ENCODE peak calls at places on chromosomes 13 and 19, in nine cellular contexts. J is NCI-H2081; X is activated T-cell treated with anti-CD3 and anti-CD28 coated beads for 1 hour; S is activated B cell treated with CpG ODN at 0.5 μM for 24 hours; T is HFFc6; L is occipital lobe; F is activated CD4-positive, alpha-beta T cell treated with anti-CD3 and anti-CD28 coated beads, Interleukin-2, amount 50 U/mL, for 24 hours; I is HuH-7; D is AG10803. H is an unnamed sample.

GRCh38 chr19:55526216-55527196 is 10.4 kb downstream of the SBK2 start:
- DNase-seq in J (peak), X (no peak), S (no peak), T (peak), L (no peak), F (no peak), I (no peak), D (peak), H (no peak)

GRCh38 chr19:45645068-45645630 is 6.0 kb upstream of the EML2 start:
- DNase-seq in J (peak), X (no peak), S (peak), T (no peak), L (no peak), F (no peak), I (no peak), D (no peak), H (no peak)

GRCh38 chr13:94007072-94007471 is 472.4 kb downstream of the DCT start:
- DNase-seq in J (no peak), X (no peak), S (no peak), T (no peak), L (no peak), F (no peak), I (no peak), D (no peak), H (no peak)

GRCh38 chr19:6232567-6232966 is 47.2 kb downstream of the MLLT1 start:
- DNase-seq in J (no peak), X (no peak), S (no peak), T (peak), L (no peak), F (no peak), I (no peak), D (peak), H (no peak)

GRCh38 chr13:70484931-70485330 is 376.7 kb upstream of the KLHL1 start:
- DNase-seq in J (no peak), X (no peak), S (no peak), T (no peak), L (no peak), F (no peak), I (no peak), D (no peak), H (no peak)

GRCh38 chr19:41324921-41325639 is 15.1 kb downstream of the CCDC97 start:
- DNase-seq in J (no peak), X (no peak), S (no peak), T (peak), L (no peak), F (no peak), I (no peak), D (peak), H (no peak)

GRCh38 chr19:7940841-7941240 is 2.6 kb downstream of the TIMM44 start:
- DNase-seq in J (no peak), X (no peak), S (no peak), T (no peak), L (no peak), F (no peak), I (no peak), D (no peak), H (no peak)

GRCh38 chr13:40271931-40272775 is 394.3 kb downstream of the FOXO1 start:
- DNase-seq in J (no peak), X (peak), S (no peak), T (peak), L (peak), F (no peak), I (no peak), D (peak), H (no peak)

GRCh38 chr19:6271721-6272410 is 7.9 kb downstream of the MLLT1 start:
- DNase-seq in J (peak), X (no peak), S (no peak), T (peak), L (peak), F (no peak), I (no peak), D (peak), H (no peak)

GRCh38 chr19:45643927-45644771 is 5.0 kb upstream of the EML2 start:
- DNase-seq in J (no peak), X (no peak), S (no peak), T (no peak), L (peak), F (no peak), I (no peak), D (no peak), H (no peak)

GRCh38 chr13:90402613-90403012 is 944.9 kb upstream of the MIR17HG start:
- DNase-seq in J (no peak), X (no peak), S (no peak), T (no peak), L (no peak), F (no peak), I (no peak), D (peak), H (no peak)

GRCh38 chr13:24339937-24340607 is 30.7 kb downstream of the C1QTNF9 start:
- DNase-seq in J (no peak), X (no peak), S (no peak), T (no peak), L (no peak), F (no peak), I (no peak), D (no peak), H (no peak)

GRCh38 chr19:44602071-44602470 is 11.3 kb upstream of the IGSF23 start:
- DNase-seq in J (peak), X (no peak), S (no peak), T (no peak), L (no peak), F (no peak), I (no peak), D (no peak), H (no peak)

GRCh38 chr13:103663996-103664395 is 597.8 kb upstream of the SLC10A2 start:
- DNase-seq in J (no peak), X (no peak), S (no peak), T (no peak), L (no peak), F (no peak), I (no peak), D (no peak), H (no peak)

GRCh38 chr19:47729799-47730520 is 15.4 kb upstream of the NOP53 start:
- DNase-seq in J (no peak), X (no peak), S (no peak), T (no peak), L (peak), F (no peak), I (peak), D (no peak), H (no peak)

GRCh38 chr19:15332311-15332996 is at the start of gene BRD4:
- DNase-seq in J (peak), X (peak), S (peak), T (peak), L (peak), F (peak), I (peak), D (peak), H (peak)

GRCh38 chr19:4108767-4109625 is 14.9 kb downstream of the MAP2K2 start:
- DNase-seq in J (no peak), X (peak), S (peak), T (no peak), L (no peak), F (no peak), I (no peak), D (no peak), H (peak)

GRCh38 chr19:31659897-31660210 is 310.6 kb upstream of the TSHZ3 start:
- DNase-seq in J (no peak), X (no peak), S (no peak), T (no peak), L (no peak), F (no peak), I (no peak), D (no peak), H (no peak)

GRCh38 chr13:21402586-21403307 is 56.4 kb downstream of the ZDHHC20 start:
- DNase-seq in J (no peak), X (no peak), S (no peak), T (peak), L (no peak), F (no peak), I (no peak), D (peak), H (no peak)

H was measured in GM18507.